ENCODE peak calls at places on chromosomes 16 and 17, in six cellular contexts. I is foreskin fibroblast, C is heart right ventricle, M is glutamatergic neuron, O is NCI-H1092, W is astrocyte of the cerebellum. K is an unnamed sample.

GRCh38 chr17:732788-733720 is 658 bp downstream of the TLCD3A start:
- DNase-seq in I (peak; percentile 40), C (peak; percentile 31), M (peak; percentile 49), O (no peak), W (no peak), K (no peak)

GRCh38 chr17:56909742-56910508 is 3.9 kb downstream of the TRIM25 start:
- DNase-seq in I (no peak), C (no peak), M (no peak), O (no peak), W (no peak), K (no peak)

GRCh38 chr17:6555331-6556120 is 829 bp downstream of the PITPNM3 start:
- DNase-seq in I (peak; percentile 36), C (no peak), M (peak; percentile 60), O (no peak), W (no peak), K (no peak)

GRCh38 chr17:83062818-83063671 is 16.4 kb upstream of the METRNL start:
- DNase-seq in I (no peak), C (no peak), M (peak; percentile 11), O (no peak), W (no peak), K (peak; percentile 57)

GRCh38 chr17:50798424-50799344 is 31.4 kb upstream of the ANKRD40CL start:
- DNase-seq in I (no peak), C (no peak), M (no peak), O (no peak), W (no peak), K (no peak)

GRCh38 chr16:67966549-67967182 is 1.8 kb downstream of the SLC12A4 start:
- DNase-seq in I (peak; percentile 33), C (peak; percentile 53), M (no peak), O (no peak), W (no peak), K (no peak)

GRCh38 chr17:80456465-80457235 is 19.8 kb downstream of the NPTX1 start:
- DNase-seq in I (no peak), C (peak; percentile 45), M (no peak), O (no peak), W (no peak), K (no peak)

GRCh38 chr17:19411641-19412040 is 609 bp downstream of the RNF112 start:
- DNase-seq in I (no peak), C (no peak), M (peak; percentile 68), O (no peak), W (no peak), K (peak; percentile 57)

GRCh38 chr17:18301081-18301480 is 13.7 kb downstream of the TOP3A start:
- DNase-seq in I (no peak), C (no peak), M (no peak), O (no peak), W (no peak), K (no peak)

GRCh38 chr17:10130263-10130662 is 68.1 kb downstream of the GAS7 start:
- DNase-seq in I (peak; percentile 61), C (no peak), M (no peak), O (no peak), W (no peak), K (no peak)

GRCh38 chr17:32916134-32916533 is 11.8 kb upstream of the TMEM98 start:
- DNase-seq in I (no peak), C (no peak), M (no peak), O (no peak), W (no peak), K (no peak)

GRCh38 chr17:50839591-50840310 is 4.4 kb downstream of the WFIKKN2 start:
- DNase-seq in I (no peak), C (no peak), M (no peak), O (no peak), W (no peak), K (no peak)

GRCh38 chr17:8154608-8155152 is 2.5 kb upstream of the PER1 start:
- DNase-seq in I (no peak), C (no peak), M (no peak), O (no peak), W (no peak), K (no peak)

GRCh38 chr17:17728550-17729251 is 47.4 kb downstream of the RAI1 start:
- DNase-seq in I (no peak), C (no peak), M (no peak), O (no peak), W (no peak), K (no peak)

GRCh38 chr17:416293-417206 is 63.9 kb upstream of the RPH3AL start:
- DNase-seq in I (no peak), C (no peak), M (no peak), O (no peak), W (no peak), K (no peak)

GRCh38 chr17:31919802-31920525 is 16.8 kb upstream of the SUZ12 start:
- DNase-seq in I (no peak), C (no peak), M (no peak), O (no peak), W (no peak), K (no peak)